ENCODE peak calls at places on chromosome 12, in nine cellular contexts. J is substantia nigra; R is posterior vena cava; K is HFF-Myc; U is neuronal stem cell; F is fibroblast of lung; Q is naive thymus-derived CD8-positive, alpha-beta T cell; P is astrocyte of the spinal cord; B is iPS-NIHi11. I is an unnamed sample.

GRCh38 chr12:29396774-29397173 is 15.8 kb upstream of the ERGIC2 start:
- DNase-seq in J (no peak), P (no peak), F (no peak), R (no peak), Q (no peak), U (no peak), K (no peak), B (no peak), I (no peak)

GRCh38 chr12:53759261-53759660 is 7.5 kb upstream of the CISTR start:
- DNase-seq in Q (no peak), F (no peak), J (no peak), P (no peak), U (no peak), B (no peak), K (no peak), R (no peak), I (no peak)

GRCh38 chr12:30507576-30507975 is 188.1 kb downstream of the IPO8 start:
- DNase-seq in P (no peak), U (no peak), K (no peak), F (no peak), J (no peak), B (no peak), Q (no peak), R (no peak), I (no peak)

GRCh38 chr12:63909746-63910145 is 65.2 kb downstream of the SRGAP1 start:
- DNase-seq in J (no peak), U (no peak), Q (no peak), P (no peak), F (no peak), K (no peak), B (no peak), R (no peak), I (no peak)

GRCh38 chr12:46468159-46468558 is 95.6 kb upstream of the SLC38A2 start:
- DNase-seq in F (no peak), U (no peak), P (peak), Q (no peak), J (no peak), K (no peak), R (no peak), B (no peak), I (no peak)

GRCh38 chr12:112686373-112686772 is 105.2 kb upstream of the RPH3A start:
- DNase-seq in Q (no peak), P (no peak), U (no peak), R (no peak), B (no peak), K (peak), J (no peak), F (no peak), I (no peak)

GRCh38 chr12:45543887-45544286 is 185.6 kb upstream of the ARID2 start:
- DNase-seq in R (no peak), B (peak), P (peak), U (peak), Q (peak), K (peak), F (peak), J (peak), I (peak)

GRCh38 chr12:111451649-111452129 is 46.0 kb downstream of the SH2B3 start:
- DNase-seq in R (no peak), J (peak), U (peak), P (peak), B (peak), F (peak), K (no peak), Q (no peak), I (no peak)

GRCh38 chr12:131536337-131536736 is 174.6 kb upstream of the SFSWAP start:
- DNase-seq in P (no peak), Q (no peak), U (no peak), B (no peak), F (no peak), J (no peak), R (no peak), K (no peak), I (no peak)

GRCh38 chr12:53712059-53712643 is 15.1 kb downstream of the CALCOCO1 start:
- DNase-seq in J (no peak), B (no peak), Q (no peak), F (no peak), U (no peak), P (no peak), K (no peak), R (peak), I (no peak)

GRCh38 chr12:108800591-108800990 is 56.8 kb downstream of the SSH1 start:
- DNase-seq in K (no peak), U (no peak), Q (no peak), P (peak), F (no peak), B (no peak), J (no peak), R (peak), I (no peak)

GRCh38 chr12:57181561-57182155 is 34.2 kb upstream of the LRP1-AS start:
- DNase-seq in U (no peak), R (no peak), J (no peak), K (no peak), Q (no peak), F (peak), B (no peak), P (no peak), I (no peak)

GRCh38 chr12:93273834-93274705 is 103.7 kb upstream of the NUDT4 start:
- DNase-seq in B (no peak), J (no peak), R (no peak), Q (no peak), F (peak), K (no peak), U (no peak), P (no peak), I (no peak)

GRCh38 chr12:8548192-8548591 is 7.5 kb upstream of the CLEC4E start:
- DNase-seq in Q (no peak), P (no peak), J (no peak), K (no peak), F (no peak), U (no peak), B (no peak), R (no peak), I (no peak)

GRCh38 chr12:52437508-52437907 is 3.3 kb upstream of the KRT75 start:
- DNase-seq in K (no peak), J (no peak), Q (no peak), U (no peak), F (no peak), P (no peak), B (no peak), R (no peak), I (no peak)

GRCh38 chr12:96500686-96501085 is 11.3 kb downstream of the CFAP54 start:
- DNase-seq in J (no peak), P (peak), U (no peak), F (peak), Q (no peak), R (no peak), K (no peak), B (no peak), I (peak)

GRCh38 chr12:11797317-11797913 is 147.9 kb downstream of the ETV6 start:
- DNase-seq in K (peak), F (peak), P (peak), J (no peak), B (no peak), Q (no peak), R (no peak), U (no peak), I (no peak)

GRCh38 chr12:110826592-110827200 is 20.1 kb upstream of the CCDC63 start:
- DNase-seq in P (peak), B (peak), U (peak), F (peak), J (peak), Q (peak), R (peak), K (peak), I (peak)

GRCh38 chr12:113722747-113723146 is 243.4 kb downstream of the RBM19 start:
- DNase-seq in B (no peak), Q (no peak), U (no peak), J (no peak), K (no peak), P (no peak), F (no peak), R (no peak), I (no peak)

GRCh38 chr12:48419409-48419935 is 52.9 kb upstream of the ANP32D start:
- DNase-seq in B (no peak), P (no peak), Q (no peak), R (no peak), J (no peak), K (no peak), F (no peak), U (no peak), I (no peak)

GRCh38 chr12:121142171-121142950 is 9.7 kb downstream of the P2RX7 start:
- DNase-seq in U (no peak), K (no peak), F (no peak), R (no peak), Q (no peak), J (no peak), P (no peak), B (no peak), I (no peak)

GRCh38 chr12:29245246-29245645 is 96.2 kb downstream of the FAR2 start:
- DNase-seq in Q (no peak), F (peak), P (peak), K (no peak), R (no peak), B (no peak), J (no peak), U (no peak), I (no peak)

GRCh38 chr12:60174476-60174875 is 578.6 kb downstream of the SLC16A7 start:
- DNase-seq in Q (no peak), F (peak), P (peak), B (no peak), J (no peak), R (no peak), K (no peak), U (no peak), I (no peak)

GRCh38 chr12:6492838-6493579 is at the start of gene MRPL51:
- DNase-seq in B (peak), K (peak), F (peak), J (peak), P (peak), R (peak), Q (peak), U (peak), I (peak)